ENCODE peak calls at places on chromosomes 6 and 20, in four cellular contexts. S is upper lobe of left lung; E is CD4-positive, CD25-positive, alpha-beta regulatory T cell; L is lung. O is an unnamed sample.

GRCh38 chr20:36645998-36646397 is at the start of gene SLA2:
- ATAC-seq in E (peak; percentile 88), L (no peak), S (peak; percentile 54), O (no peak)

GRCh38 chr6:106082735-106083398 is 3.3 kb upstream of the PRDM1 start:
- ATAC-seq in E (no peak), L (no peak), S (no peak), O (no peak)

GRCh38 chr6:108312604-108313003 is 17.8 kb downstream of the AFG1L start:
- ATAC-seq in E (no peak), S (no peak), L (no peak), O (no peak)

GRCh38 chr6:52493669-52494068 is 73.5 kb downstream of the EFHC1 start:
- ATAC-seq in S (no peak), E (no peak), L (no peak), O (no peak)

GRCh38 chr6:90701146-90701781 is 114.4 kb upstream of the MAP3K7 start:
- ATAC-seq in S (no peak), L (no peak), E (no peak), O (no peak)

GRCh38 chr6:89794324-89794723 is 25.3 kb downstream of the MDN1 start:
- ATAC-seq in E (peak; percentile 79), S (no peak), L (no peak), O (no peak)

GRCh38 chr6:33144373-33144772 is 47.9 kb downstream of the COL11A2 start:
- ATAC-seq in L (no peak), E (peak; percentile 42), S (peak; percentile 61), O (peak; percentile 36)

GRCh38 chr20:20731000-20731944 is 18.8 kb upstream of the RALGAPA2 start:
- ATAC-seq in S (no peak), L (no peak), E (no peak), O (peak; percentile 51)

GRCh38 chr6:88086792-88087191 is 39.2 kb downstream of the SPACA1 start:
- ATAC-seq in S (no peak), L (no peak), E (no peak), O (no peak)

GRCh38 chr6:56435754-56436153 is 188.4 kb upstream of the COL21A1 start:
- ATAC-seq in L (no peak), E (no peak), S (no peak), O (no peak)

GRCh38 chr20:1830240-1830639 is 65.0 kb upstream of the SIRPA start:
- ATAC-seq in L (no peak), E (no peak), S (peak; percentile 5), O (peak; percentile 57)

GRCh38 chr20:2742431-2742830 is 49.9 kb downstream of the EBF4 start:
- ATAC-seq in S (no peak), E (no peak), L (no peak), O (no peak)

GRCh38 chr6:82396964-82397761 is 33.5 kb downstream of the TPBG start:
- ATAC-seq in E (no peak), L (peak; percentile 53), S (no peak), O (peak; percentile 61)

GRCh38 chr6:150029749-150030148 is 4.4 kb upstream of the RAET1L start:
- ATAC-seq in S (no peak), L (no peak), E (no peak), O (no peak)

GRCh38 chr20:35991142-35991771 is 22.9 kb downstream of the CNBD2 start:
- ATAC-seq in E (no peak), L (no peak), S (no peak), O (no peak)

GRCh38 chr6:12635813-12636212 is 80.8 kb upstream of the PHACTR1 start:
- ATAC-seq in L (no peak), S (no peak), E (no peak), O (no peak)

GRCh38 chr6:154157082-154157481 is 118.0 kb downstream of the OPRM1 start:
- ATAC-seq in E (peak; percentile 27), S (no peak), L (no peak), O (no peak)

GRCh38 chr20:58973866-58974265 is 7.2 kb upstream of the NELFCD start:
- ATAC-seq in S (no peak), E (no peak), L (no peak), O (no peak)

GRCh38 chr6:37202788-37203491 is 33.0 kb downstream of the PIM1 start:
- ATAC-seq in L (no peak), S (no peak), E (peak; percentile 80), O (no peak)

GRCh38 chr6:161373905-161374451 is 100.1 kb upstream of the AGPAT4 start:
- ATAC-seq in E (no peak), L (no peak), S (peak; percentile 49), O (peak; percentile 39)

GRCh38 chr6:90135672-90136071 is 161.0 kb downstream of the BACH2 start:
- ATAC-seq in E (no peak), S (no peak), L (peak; percentile 17), O (no peak)

GRCh38 chr6:132054525-132054924 is 103.4 kb upstream of the CCN2 start:
- ATAC-seq in L (no peak), E (no peak), S (no peak), O (no peak)

GRCh38 chr6:121460170-121460569 is 24.7 kb downstream of the GJA1 start:
- ATAC-seq in L (no peak), S (no peak), E (no peak), O (no peak)

GRCh38 chr6:159217595-159218275 is 48.5 kb downstream of the FNDC1 start:
- ATAC-seq in L (no peak), E (no peak), S (peak; percentile 31), O (no peak)

GRCh38 chr20:23966927-23967615 is 21.5 kb downstream of the GGTLC1 start:
- ATAC-seq in S (no peak), L (no peak), E (no peak), O (no peak)

GRCh38 chr20:58408603-58409246 is 19.7 kb downstream of the VAPB start:
- ATAC-seq in S (no peak), E (peak; percentile 70), L (no peak), O (no peak)

GRCh38 chr6:142409794-142410193 is 108.0 kb downstream of the ADGRG6 start:
- ATAC-seq in L (no peak), E (no peak), S (no peak), O (no peak)

GRCh38 chr6:154928325-154928922 is 66.7 kb upstream of the TIAM2 start:
- ATAC-seq in E (peak; percentile 53), S (no peak), L (no peak), O (peak; percentile 64)

GRCh38 chr20:39886650-39887190 is 802.3 kb downstream of the MAFB start:
- ATAC-seq in E (no peak), S (peak; percentile 61), L (peak; percentile 41), O (peak; percentile 54)

GRCh38 chr6:49929340-49929739 is 34.6 kb downstream of the DEFB114 start:
- ATAC-seq in L (no peak), E (no peak), S (no peak), O (no peak)

GRCh38 chr6:16762265-16762546 is 946 bp upstream of the ATXN1 start:
- ATAC-seq in S (no peak), E (peak; percentile 2), L (no peak), O (no peak)

GRCh38 chr6:130320908-130321307 is 44.9 kb upstream of the TMEM200A start:
- ATAC-seq in E (no peak), L (no peak), S (no peak), O (no peak)

GRCh38 chr20:43999848-44000247 is 85.2 kb downstream of the TOX2 start:
- ATAC-seq in L (no peak), S (no peak), E (no peak), O (no peak)

GRCh38 chr20:43993552-43993951 is 78.9 kb downstream of the TOX2 start:
- ATAC-seq in S (no peak), E (no peak), L (no peak), O (no peak)

GRCh38 chr20:43995645-43996044 is 81.0 kb downstream of the TOX2 start:
- ATAC-seq in S (no peak), E (no peak), L (no peak), O (no peak)

GRCh38 chr20:43994486-43995100 is 79.9 kb downstream of the TOX2 start:
- ATAC-seq in S (no peak), L (no peak), E (no peak), O (no peak)

DNA sequence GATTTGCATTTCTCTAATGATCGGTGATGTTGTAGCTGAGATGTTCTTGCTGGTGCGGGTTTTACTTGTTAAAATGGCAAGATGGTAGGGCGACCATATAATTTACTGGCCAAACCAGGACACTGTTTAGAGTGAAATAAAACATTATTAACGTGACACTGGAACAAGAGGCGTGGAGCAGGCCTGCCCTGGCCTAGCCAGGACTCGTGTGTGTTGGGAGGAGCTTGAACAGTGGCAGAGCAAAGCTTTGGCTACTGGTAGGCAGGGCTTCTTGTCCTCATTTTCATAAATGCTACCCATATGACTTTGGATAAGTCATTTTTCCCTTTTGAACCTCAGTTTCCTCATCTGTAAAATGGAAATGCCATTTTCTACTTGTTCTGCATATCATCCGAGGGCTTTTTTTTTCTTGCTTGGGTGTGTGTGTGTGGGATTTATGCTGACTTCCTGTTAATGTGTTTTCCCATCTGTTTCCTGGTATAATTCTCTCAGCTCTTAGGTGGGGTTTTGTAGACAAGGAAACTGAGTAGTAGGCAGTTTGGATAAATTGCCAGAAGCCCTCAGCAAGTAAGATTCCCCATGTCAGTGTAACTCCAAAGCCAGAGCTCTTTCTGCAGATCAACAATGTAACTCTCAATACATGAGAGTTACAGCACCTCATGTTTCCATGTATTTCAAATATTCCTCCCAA is 81.7 kb downstream of the TOX2 start:
- ATAC-seq in S (no peak), L (no peak), E (no peak), O (no peak)
- H3K36me3 ChIP-seq in S (no peaks in the 10 kb centered on the region), L (no peaks in the 10 kb centered on the region), E (no peaks in the 10 kb centered on the region), O (no peaks in the 10 kb centered on the region)

GRCh38 chr20:44626278-44626677 is 25.2 kb downstream of the ADA start:
- ATAC-seq in S (no peak), L (no peak), E (no peak), O (no peak)
- H3K36me3 ChIP-seq in S (peaks cover 21% of the 10 kb centered on the region), L (peaks cover 5% of the 10 kb centered on the region), E (peaks cover 37% of the 10 kb centered on the region), O (no peaks in the 10 kb centered on the region)

GRCh38 chr20:63665708-63666107 is 7.6 kb downstream of the RTEL1 start:
- ATAC-seq in E (no peak), L (no peak), S (no peak), O (no peak)

GRCh38 chr20:63668351-63668750 is 10.2 kb downstream of the RTEL1 start:
- ATAC-seq in S (no peak), E (no peak), L (no peak), O (no peak)

GRCh38 chr20:63664143-63664851 is 6.2 kb downstream of the RTEL1 start:
- ATAC-seq in S (no peak), L (no peak), E (no peak), O (no peak)

GRCh38 chr20:63664861-63665594 is 6.9 kb downstream of the RTEL1 start:
- ATAC-seq in S (no peak), L (no peak), E (no peak), O (peak; percentile 65)

DNA sequence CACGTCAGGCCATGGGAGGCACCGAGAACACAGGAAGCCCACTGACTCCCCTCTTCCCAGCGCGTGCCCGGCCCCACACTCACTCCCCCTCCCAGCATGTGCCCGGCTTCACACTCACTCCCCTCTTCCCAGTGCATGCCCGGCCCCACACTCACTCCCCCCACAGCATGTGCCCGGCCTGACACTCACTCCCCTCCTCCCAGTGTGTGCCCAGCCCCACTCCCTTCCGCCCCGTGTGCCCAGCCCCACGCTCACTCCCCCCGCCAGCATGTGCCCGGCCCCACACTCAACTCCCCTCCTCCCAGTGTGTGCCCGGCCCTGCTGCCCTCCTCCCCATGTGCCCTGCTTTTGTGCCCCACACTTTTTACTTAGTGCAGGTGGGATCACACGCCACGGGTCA is 9.7 kb downstream of the RTEL1 start:
- ATAC-seq in S (no peak), L (no peak), E (no peak), O (no peak)
- H3K36me3 ChIP-seq in S (peaks cover 67% of the 10 kb centered on the region), L (peaks cover 56% of the 10 kb centered on the region), E (peaks cover 23% of the 10 kb centered on the region), O (no peaks in the 10 kb centered on the region)

DNA sequence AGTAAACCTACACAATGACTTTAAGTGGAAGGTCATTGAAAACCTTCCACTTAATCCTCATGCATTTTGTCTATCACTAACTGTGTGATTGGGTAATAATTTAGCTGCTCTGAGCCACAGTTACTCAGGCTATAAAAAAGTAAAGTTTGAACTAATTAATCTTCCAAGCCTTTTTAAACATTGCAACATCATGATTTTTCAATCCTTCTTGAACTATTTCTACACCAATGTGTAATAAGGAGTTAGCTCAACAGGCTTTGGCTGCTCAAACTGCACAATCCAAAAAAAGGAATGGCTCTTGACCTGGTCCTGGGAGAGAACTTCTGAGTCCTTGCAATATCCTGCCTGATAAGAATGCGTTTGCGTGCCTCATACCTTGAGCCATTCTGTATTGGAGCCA is 34.8 kb upstream of the FILIP1 start:
- ATAC-seq in L (peak; percentile 69), S (peak; percentile 84), E (no peak), O (peak; percentile 89)
- H3K36me3 ChIP-seq in L (no peaks in the 10 kb centered on the region), S (no peaks in the 10 kb centered on the region), E (no peaks in the 10 kb centered on the region), O (no peaks in the 10 kb centered on the region)

O was measured in gastroesophageal sphincter.